ENCODE peak calls at places on chromosomes 7 and 10, in seven cellular contexts. G is H54; F is ovary; D is renal cortical epithelial cell; X is T-helper 1 cell; E is stimulated activated CD4-positive, alpha-beta T cell treated with anti-CD3 and anti-CD28 coated beads, Interleukin-1b, Interleukin-23, amount 100 ng/mL, for 24 hours; V is T-helper 17 cell. L is an unnamed sample.

GRCh38 chr10:3783721-3784432 is 1.1 kb downstream of the KLF6 start:
- DNase-seq in X (no peak), V (no peak), F (peak), E (no peak), G (no peak), D (peak), L (no peak)

GRCh38 chr7:47576909-47577255 is 5.0 kb downstream of the TNS3 start:
- DNase-seq in G (no peak), E (no peak), D (no peak), X (no peak), V (no peak), F (no peak), L (no peak)

GRCh38 chr7:69363131-69363530 is 235.1 kb upstream of the AUTS2 start:
- DNase-seq in G (no peak), D (no peak), V (no peak), E (no peak), F (no peak), X (no peak), L (peak)

GRCh38 chr7:141752634-141753033 is 11.3 kb upstream of the TAS2R3 start:
- DNase-seq in E (no peak), V (no peak), D (no peak), F (no peak), G (no peak), X (no peak), L (no peak)

GRCh38 chr7:103149808-103150180 is 895 bp upstream of the NAPEPLD start:
- DNase-seq in V (no peak), E (no peak), D (no peak), F (no peak), G (no peak), X (no peak), L (no peak)

GRCh38 chr7:74181821-74182220 is 7.7 kb downstream of the EIF4H start:
- DNase-seq in G (no peak), X (no peak), V (no peak), F (peak), D (no peak), E (no peak), L (no peak)

GRCh38 chr7:117667456-117667855 is 187.6 kb downstream of the CFTR start:
- DNase-seq in G (no peak), X (no peak), E (no peak), V (no peak), D (peak), F (no peak), L (peak)

GRCh38 chr10:21975378-21975990 is 28.0 kb downstream of the DNAJC1 start:
- DNase-seq in X (no peak), V (no peak), E (no peak), G (no peak), D (peak), F (no peak), L (no peak)

GRCh38 chr10:80535671-80536360 is 1.9 kb upstream of the SH2D4B start:
- DNase-seq in X (peak), D (no peak), G (no peak), E (peak), V (peak), F (peak), L (no peak)

GRCh38 chr7:4714767-4715384 is 32.8 kb downstream of the FOXK1 start:
- DNase-seq in E (no peak), G (no peak), D (no peak), V (no peak), X (no peak), F (no peak), L (no peak)

GRCh38 chr7:147412782-147413186 is 1177.8 kb upstream of the C7orf33 start:
- DNase-seq in F (no peak), X (no peak), G (peak), E (no peak), V (no peak), D (peak), L (peak)

L was measured in A172.